ENCODE peak calls at places on chromosome 21, in eight cellular contexts. C is prostate gland, P is AG04450, S is OCI-LY7, G is brain microvascular endothelial cell, B is cardiac muscle cell, K is Peyer's patch, U is GM12878. O is an unnamed sample.

GRCh38 chr21:38839683-38840286 is 34.1 kb downstream of the ETS2 start:
- DNase-seq in C (no peak), P (peak), S (no peak), G (peak), B (no peak), K (no peak), U (no peak), O (peak)

GRCh38 chr21:46039891-46040660 is 57.8 kb upstream of the COL6A2 start:
- DNase-seq in C (no peak), P (no peak), S (no peak), G (no peak), B (no peak), K (no peak), U (no peak), O (no peak)

GRCh38 chr21:45447821-45448220 is 42.9 kb downstream of the COL18A1 start:
- DNase-seq in C (no peak), P (no peak), S (no peak), G (no peak), B (no peak), K (no peak), U (no peak), O (no peak)

GRCh38 chr21:36487641-36488307 is 7.9 kb upstream of the CLDN14 start:
- DNase-seq in C (peak), P (no peak), S (peak), G (peak), B (no peak), K (no peak), U (no peak), O (peak)

GRCh38 chr21:36428789-36429671 is 43.8 kb downstream of the CHAF1B start:
- DNase-seq in C (no peak), P (no peak), S (no peak), G (no peak), B (no peak), K (no peak), U (no peak), O (peak)

GRCh38 chr21:33127154-33127893 is 57.4 kb downstream of the OLIG1 start:
- DNase-seq in C (peak), P (peak), S (peak), G (peak), B (peak), K (peak), U (peak), O (peak)

GRCh38 chr21:45636459-45636858 is 7.1 kb upstream of the PCBP3 start:
- DNase-seq in C (no peak), P (no peak), S (no peak), G (no peak), B (no peak), K (no peak), U (no peak), O (no peak)

GRCh38 chr21:39696620-39697019 is 48.4 kb upstream of the IGSF5 start:
- DNase-seq in C (no peak), P (no peak), S (no peak), G (no peak), B (no peak), K (peak), U (no peak), O (no peak)

GRCh38 chr21:34857874-34858273 is 189.1 kb downstream of the CLIC6 start:
- DNase-seq in C (no peak), P (no peak), S (no peak), G (no peak), B (no peak), K (no peak), U (no peak), O (no peak)
- TF ChIP-seq CTCF in C (peak), P (peak), S (peak), G (peak), B (peak), K (no peak), U (no peak), O (no peak)

GRCh38 chr21:17612023-17612564 is 607 bp downstream of the BTG3 start:
- DNase-seq in C (peak), P (no peak), S (peak), G (peak), B (peak), K (peak), U (no peak), O (no peak)

GRCh38 chr21:17607684-17608083 is 5.0 kb downstream of the BTG3 start:
- DNase-seq in C (peak), P (no peak), S (no peak), G (no peak), B (no peak), K (no peak), U (no peak), O (no peak)

GRCh38 chr21:17611414-17612022 is 1.2 kb downstream of the BTG3 start:
- DNase-seq in C (peak), P (peak), S (peak), G (peak), B (peak), K (peak), U (peak), O (peak)

GRCh38 chr21:17610862-17611261 is 1.8 kb downstream of the BTG3 start:
- DNase-seq in C (peak), P (no peak), S (peak), G (no peak), B (no peak), K (no peak), U (no peak), O (no peak)

DNA sequence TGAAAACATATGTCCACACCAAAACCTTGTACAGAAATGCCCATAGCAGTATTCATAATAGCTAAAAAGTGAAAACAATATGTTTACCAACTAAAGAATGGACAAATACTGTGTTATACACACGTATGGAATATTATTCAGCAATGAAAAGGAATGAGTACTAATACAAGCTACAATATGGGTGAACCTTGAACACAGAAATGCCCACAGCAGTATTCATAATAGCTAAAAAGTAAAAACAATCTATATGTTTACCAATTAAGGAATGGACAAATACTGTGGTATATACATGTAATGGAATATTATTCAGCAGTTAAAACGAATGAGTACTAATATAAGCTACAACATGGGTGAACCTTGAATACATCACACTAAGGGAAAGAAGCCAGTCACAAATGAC is 3.0 kb downstream of the BTG3 start:
- DNase-seq in C (no peak), P (no peak), S (no peak), G (no peak), B (no peak), K (no peak), U (no peak), O (no peak)
- H3K4me3 ChIP-seq in C (no peak), P (no peak), S (no peak), G (no peak), B (no peak), K (no peak), U (peak), O (no peak)

GRCh38 chr21:42973991-42974831 is at the start of gene PKNOX1:
- DNase-seq in C (peak), P (peak), S (peak), G (peak), B (peak), K (peak), U (peak), O (peak)
- TF ChIP-seq CTCF in C (peak), P (no peak), S (no peak), G (no peak), B (no peak), K (peak), U (no peak), O (no peak)

GRCh38 chr21:16587141-16587570 is 857.4 kb downstream of the USP25 start:
- DNase-seq in C (peak), P (peak), S (no peak), G (peak), B (no peak), K (no peak), U (no peak), O (no peak)
- H3K4me3 ChIP-seq in C (peak), P (peak), S (no peak), G (no peak), B (no peak), K (no peak), U (no peak), O (no peak)

GRCh38 chr21:26966360-26966977 is 419 bp downstream of the ADAMTS5 start:
- DNase-seq in C (no peak), P (no peak), S (no peak), G (no peak), B (peak), K (no peak), U (no peak), O (no peak)

GRCh38 chr21:26965091-26965566 is 1.8 kb downstream of the ADAMTS5 start:
- DNase-seq in C (no peak), P (no peak), S (no peak), G (no peak), B (no peak), K (no peak), U (no peak), O (no peak)

GRCh38 chr21:26964379-26964778 is 2.5 kb downstream of the ADAMTS5 start:
- DNase-seq in C (no peak), P (no peak), S (no peak), G (no peak), B (no peak), K (peak), U (no peak), O (no peak)

GRCh38 chr21:26966978-26967913 is at the start of gene ADAMTS5:
- DNase-seq in C (peak), P (no peak), S (no peak), G (peak), B (peak), K (peak), U (no peak), O (no peak)

DNA sequence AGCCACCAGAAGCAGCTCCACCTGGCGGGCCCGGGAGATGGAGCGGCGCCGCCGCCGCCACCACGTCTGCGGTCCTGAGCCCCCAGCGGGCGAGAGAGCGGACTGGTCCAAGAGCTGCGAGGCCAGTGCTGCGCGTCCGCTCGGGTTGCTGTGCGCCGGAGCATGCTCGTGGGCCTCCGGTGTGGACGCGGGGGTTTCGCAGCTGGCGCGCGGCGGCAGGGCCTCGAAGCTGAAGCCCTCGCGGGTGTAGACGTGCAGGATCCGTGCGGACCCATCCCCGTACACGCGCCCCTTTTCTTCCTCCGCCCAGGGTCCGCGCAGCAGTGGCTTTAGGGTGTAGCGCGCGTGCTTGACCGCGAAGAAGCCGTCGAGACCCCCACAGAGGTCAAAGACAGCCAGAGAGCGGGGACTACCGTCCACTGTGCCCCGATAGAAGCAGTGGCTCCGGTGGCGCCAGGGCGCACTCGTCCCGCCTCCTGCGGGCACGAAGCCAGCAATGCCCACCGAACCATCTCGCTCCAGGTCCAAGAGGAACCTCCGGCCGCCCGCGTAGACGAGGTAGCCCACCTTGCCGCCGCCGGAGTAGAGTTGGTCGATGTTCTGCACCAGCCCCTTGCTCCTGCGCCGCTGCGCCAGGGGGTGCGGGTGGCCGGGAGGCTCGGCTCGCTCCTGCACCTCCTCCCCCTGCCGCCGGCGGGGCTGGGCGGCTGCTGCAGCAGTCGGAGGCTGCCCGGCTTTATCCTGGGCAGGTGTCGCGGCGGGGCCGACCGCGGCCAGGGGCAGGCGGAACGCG is 1.1 kb downstream of the ADAMTS5 start:
- DNase-seq in C (no peak), P (no peak), S (no peak), G (peak), B (peak), K (peak), U (no peak), O (no peak)
- TF ChIP-seq CTCF in C (no peak), P (peak), S (no peak), G (peak), B (peak), K (no peak), U (no peak), O (peak)

GRCh38 chr21:31732538-31732864 is 583 bp upstream of the SCAF4 start:
- DNase-seq in C (no peak), P (no peak), S (no peak), G (peak), B (no peak), K (no peak), U (no peak), O (no peak)

GRCh38 chr21:31731112-31731801 is 661 bp downstream of the SCAF4 start:
- DNase-seq in C (peak), P (no peak), S (peak), G (no peak), B (peak), K (peak), U (no peak), O (no peak)

GRCh38 chr21:31731802-31732537 is at the start of gene SCAF4:
- DNase-seq in C (peak), P (peak), S (peak), G (peak), B (peak), K (peak), U (peak), O (peak)

GRCh38 chr21:31733521-31734149 is 1.7 kb upstream of the SCAF4 start:
- DNase-seq in C (no peak), P (no peak), S (peak), G (no peak), B (peak), K (no peak), U (no peak), O (no peak)

GRCh38 chr21:31732891-31733520 is 1.1 kb upstream of the SCAF4 start:
- DNase-seq in C (no peak), P (no peak), S (peak), G (no peak), B (no peak), K (no peak), U (no peak), O (no peak)
- H3K4me3 ChIP-seq in C (peak), P (peak), S (peak), G (peak), B (peak), K (peak), U (peak), O (peak)

GRCh38 chr21:42830456-42831455 is 48.6 kb downstream of the WDR4 start:
- DNase-seq in C (no peak), P (no peak), S (peak), G (no peak), B (no peak), K (no peak), U (no peak), O (no peak)
- TF ChIP-seq CTCF in C (no peak), P (no peak), S (peak), G (peak), B (no peak), K (peak), U (peak), O (no peak)